ENCODE peak calls at places on chromosomes 1 and 21, in nine cellular contexts. Y, G, I, H, U, M, K, F and T are unnamed samples.

GRCh38 chr1:3819626-3820245 is 23.4 kb upstream of the LRRC47 start:
- DNase-seq in U (peak), K (no peak), I (no peak), F (no peak), Y (no peak), M (no peak), H (no peak), G (no peak), T (no peak)

GRCh38 chr1:6096243-6097116 is 50.8 kb downstream of the KCNAB2 start:
- DNase-seq in I (no peak), K (no peak), G (no peak), M (no peak), H (no peak), U (no peak), F (no peak), Y (no peak), T (no peak)

GRCh38 chr1:201828451-201828819 is 522 bp upstream of the IPO9 start:
- DNase-seq in I (no peak), U (no peak), F (no peak), G (peak), Y (no peak), H (no peak), K (no peak), M (no peak), T (no peak)

GRCh38 chr1:228778466-228778865 is 43.2 kb downstream of the RHOU start:
- DNase-seq in M (no peak), U (no peak), F (no peak), G (no peak), K (no peak), Y (no peak), I (no peak), H (no peak), T (no peak)

GRCh38 chr21:30842990-30843389 is 13.4 kb upstream of the KRTAP7-1 start:
- DNase-seq in M (no peak), I (no peak), U (no peak), Y (no peak), H (no peak), G (no peak), F (no peak), K (no peak), T (no peak)

GRCh38 chr1:15934211-15935055 is 41.5 kb downstream of the ZBTB17 start:
- DNase-seq in I (peak), K (peak), M (no peak), U (no peak), Y (no peak), G (no peak), H (no peak), F (no peak), T (no peak)

GRCh38 chr1:24970926-24971530 is 41.0 kb upstream of the RUNX3 start:
- DNase-seq in U (no peak), I (no peak), M (no peak), G (peak), Y (no peak), K (no peak), F (no peak), H (no peak), T (no peak)

GRCh38 chr1:48693180-48693579 is 83.5 kb downstream of the BEND5 start:
- DNase-seq in U (peak), H (no peak), K (no peak), M (no peak), G (no peak), Y (no peak), I (no peak), F (no peak), T (no peak)

GRCh38 chr1:6287431-6287886 is 26.6 kb upstream of the GPR153 start:
- DNase-seq in M (no peak), G (no peak), H (no peak), F (no peak), I (no peak), K (no peak), Y (peak), U (no peak), T (no peak)

GRCh38 chr1:203153051-203153988 is 22.3 kb downstream of the MYBPH start:
- DNase-seq in F (no peak), Y (no peak), G (peak), M (no peak), H (no peak), U (no peak), I (no peak), K (no peak), T (no peak)

DNA sequence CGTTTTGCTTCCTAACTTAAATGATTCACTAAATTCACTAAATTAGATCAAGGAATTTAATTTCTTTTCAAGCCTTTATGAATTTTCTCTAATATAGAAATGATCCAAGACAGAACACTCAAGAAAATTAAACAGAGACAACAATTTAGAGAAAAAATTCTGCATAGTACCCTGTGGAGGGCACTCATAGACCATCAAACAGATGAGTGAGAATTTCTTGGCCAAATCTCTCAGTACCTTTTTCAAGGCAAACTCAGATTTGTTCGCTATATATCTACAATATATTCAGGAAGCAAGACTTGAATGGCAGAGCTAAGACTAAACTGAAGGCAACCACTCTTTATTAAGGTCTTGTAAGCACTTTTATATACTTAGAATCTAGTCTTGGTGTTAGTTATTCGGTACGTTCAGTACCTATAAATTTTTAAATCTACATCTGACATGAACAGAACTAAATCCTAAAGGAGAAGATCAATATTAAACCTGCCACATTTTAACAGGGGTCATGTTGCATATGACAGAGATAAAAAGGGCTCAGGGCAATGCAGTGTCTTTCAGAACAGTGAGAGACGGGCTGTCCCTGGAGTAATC is 118.7 kb upstream of the TMPRSS15 start:
- DNase-seq in H (no peak), I (no peak), F (no peak), M (no peak), U (no peak), G (peak), Y (peak), K (no peak), T (no peak)
- TF ChIP-seq CTCF in H (peak), I (no peak), F (no peak), M (no peak), U (no peak), G (peak), Y (peak), K (no peak), T (peak)

GRCh38 chr1:90728656-90729257 is 11.7 kb upstream of the BARHL2 start:
- DNase-seq in K (peak), U (no peak), G (no peak), I (no peak), F (no peak), H (no peak), M (no peak), Y (no peak), T (no peak)

GRCh38 chr1:90730247-90731022 is 13.3 kb upstream of the BARHL2 start:
- DNase-seq in G (no peak), K (peak), I (no peak), Y (no peak), M (no peak), F (no peak), U (no peak), H (no peak), T (no peak)

GRCh38 chr1:90731382-90732050 is 14.4 kb upstream of the BARHL2 start:
- DNase-seq in I (no peak), M (no peak), G (no peak), Y (no peak), H (no peak), K (peak), U (no peak), F (no peak), T (no peak)

GRCh38 chr1:90727917-90728655 is 11.0 kb upstream of the BARHL2 start:
- DNase-seq in K (peak), H (no peak), U (no peak), I (no peak), F (no peak), G (no peak), Y (no peak), M (no peak), T (no peak)

GRCh38 chr1:90729484-90730246 is 12.6 kb upstream of the BARHL2 start:
- DNase-seq in M (no peak), K (peak), H (peak), G (no peak), F (peak), Y (peak), I (no peak), U (no peak), T (no peak)
- TF ChIP-seq CTCF in M (peak), K (peak), H (peak), G (no peak), F (peak), Y (peak), I (no peak), U (peak), T (peak)

DNA sequence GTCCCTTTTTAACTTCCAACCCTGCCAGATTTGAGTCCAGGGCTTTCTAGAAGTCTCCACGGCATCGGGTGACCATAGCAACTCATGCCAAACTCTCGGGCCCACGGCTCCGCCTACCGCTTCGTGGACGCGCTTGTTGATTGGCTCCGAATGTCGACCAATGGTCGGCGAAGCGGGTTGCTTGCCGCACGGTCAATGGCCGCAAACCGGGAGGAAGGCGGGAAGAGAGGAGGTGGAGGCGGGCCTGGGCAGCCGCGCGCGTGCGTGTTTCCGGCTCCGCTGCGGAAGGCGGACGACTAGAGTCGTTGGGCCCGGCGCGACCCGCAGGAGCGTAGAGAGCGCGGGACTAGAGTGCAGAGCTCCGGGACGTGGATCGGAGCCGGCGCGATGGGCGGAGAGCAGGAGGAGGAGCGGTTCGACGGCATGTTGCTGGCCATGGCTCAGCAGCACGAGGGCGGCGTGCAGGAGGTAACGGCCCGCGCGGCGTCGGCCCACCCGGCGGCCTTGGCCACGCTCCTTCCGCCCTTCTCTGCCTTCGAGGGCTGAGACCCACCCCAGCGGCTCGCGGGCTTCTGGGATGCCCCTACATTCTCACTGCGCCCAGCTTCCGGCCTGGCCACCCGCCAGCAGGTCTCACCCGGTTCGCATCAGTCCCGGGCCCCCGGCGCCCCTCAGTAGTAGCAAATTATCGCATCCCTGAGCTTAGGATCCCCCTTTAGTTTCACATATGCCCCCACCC is at the start of gene NUDC:
- DNase-seq in U (peak), H (peak), M (peak), G (peak), F (peak), Y (peak), I (peak), K (peak), T (peak)
- TF ChIP-seq CTCF in U (no peak), H (no peak), M (no peak), G (no peak), F (no peak), Y (no peak), I (no peak), K (no peak), T (no peak)

DNA sequence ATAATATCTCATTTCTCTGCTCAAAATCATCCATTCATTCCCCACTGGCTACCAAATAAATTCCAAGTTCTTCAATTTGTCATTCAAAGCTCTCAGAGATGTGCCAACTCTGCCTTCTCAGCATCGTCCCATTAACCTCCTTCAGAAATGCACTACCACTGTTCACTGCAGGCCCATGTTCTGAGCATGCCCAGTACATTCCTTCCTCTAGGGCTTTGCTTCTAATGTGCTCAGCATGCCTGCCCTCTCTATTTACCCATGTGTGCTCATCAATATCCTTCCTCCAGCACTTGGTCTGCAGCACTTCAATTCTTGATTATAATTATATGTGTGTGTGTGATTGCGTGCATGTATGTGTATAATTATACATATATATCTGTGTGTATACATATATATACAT is 36.1 kb upstream of the RGS8 start:
- DNase-seq in H (no peak), U (peak), G (no peak), F (peak), I (no peak), K (no peak), M (no peak), Y (no peak), T (no peak)
- TF ChIP-seq CTCF in H (peak), U (peak), G (peak), F (peak), I (no peak), K (no peak), M (no peak), Y (peak), T (peak)